ENCODE peak calls at places on chromosomes 5 and 9, in six cellular contexts. B is tibial nerve, U is cardiac muscle cell, E is transverse colon, P is fibroblast of pulmonary artery, R is heart left ventricle. Q is an unnamed sample.

GRCh38 chr9:7042124-7042523 is 284.4 kb downstream of the KDM4C start:
- DNase-seq in B (no peak), U (no peak), E (no peak), P (no peak), R (no peak), Q (no peak)

GRCh38 chr5:97046270-97046982 is 96.0 kb downstream of the LIX1 start:
- DNase-seq in B (no peak), U (no peak), E (no peak), P (peak; percentile 32), R (no peak), Q (no peak)

GRCh38 chr5:124707516-124707915 is 38.9 kb downstream of the ZNF608 start:
- DNase-seq in B (no peak), U (no peak), E (no peak), P (no peak), R (no peak), Q (no peak)

GRCh38 chr5:10586008-10586407 is 22.1 kb downstream of the ANKRD33B start:
- DNase-seq in B (no peak), U (no peak), E (no peak), P (no peak), R (no peak), Q (no peak)

GRCh38 chr5:66307647-66308257 is 163.7 kb downstream of the SREK1 start:
- DNase-seq in B (no peak), U (peak; percentile 80), E (no peak), P (peak; percentile 87), R (no peak), Q (peak; percentile 64)

GRCh38 chr5:143170104-143170503 is 233.4 kb downstream of the NR3C1 start:
- DNase-seq in B (no peak), U (no peak), E (no peak), P (no peak), R (no peak), Q (no peak)

GRCh38 chr5:96288845-96289185 is 144.2 kb downstream of the PCSK1 start:
- DNase-seq in B (no peak), U (no peak), E (no peak), P (peak; percentile 72), R (no peak), Q (no peak)

GRCh38 chr5:1754531-1755220 is 45.0 kb downstream of the MRPL36 start:
- DNase-seq in B (peak; percentile 9), U (no peak), E (peak; percentile 5), P (no peak), R (peak; percentile 23), Q (no peak)

GRCh38 chr9:120919639-120920494 is 6.7 kb downstream of the TRAF1 start:
- DNase-seq in B (peak; percentile 63), U (no peak), E (no peak), P (no peak), R (no peak), Q (no peak)

GRCh38 chr9:130029591-130029990 is 13.4 kb downstream of the FNBP1 start:
- DNase-seq in B (no peak), U (no peak), E (no peak), P (no peak), R (no peak), Q (no peak)

GRCh38 chr9:130030821-130031481 is 12.0 kb downstream of the FNBP1 start:
- DNase-seq in B (no peak), U (no peak), E (no peak), P (no peak), R (no peak), Q (peak; percentile 36)

GRCh38 chr9:130036099-130036498 is 6.9 kb downstream of the FNBP1 start:
- DNase-seq in B (no peak), U (no peak), E (no peak), P (peak; percentile 44), R (no peak), Q (no peak)

GRCh38 chr9:130039504-130040147 is 3.4 kb downstream of the FNBP1 start:
- DNase-seq in B (no peak), U (no peak), E (no peak), P (no peak), R (no peak), Q (peak; percentile 67)

DNA sequence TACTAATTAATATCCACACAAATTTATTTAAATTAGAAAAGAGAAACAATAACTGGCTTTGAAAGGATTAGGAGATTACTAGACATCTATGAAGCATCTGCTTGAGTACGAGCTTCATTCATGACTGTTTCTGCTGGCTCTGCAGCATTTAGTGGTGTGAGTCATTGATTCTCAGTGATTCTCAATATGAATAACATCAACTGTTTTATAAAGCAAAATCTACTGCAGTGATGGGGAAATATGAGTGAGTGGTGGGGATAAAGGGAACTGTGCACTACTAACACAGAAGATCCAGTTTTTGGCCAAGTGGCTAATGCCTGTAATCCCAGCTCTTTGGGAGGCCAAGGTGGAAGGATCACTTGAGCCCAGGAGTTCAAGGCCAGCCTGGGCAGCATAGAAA is 8.4 kb downstream of the FNBP1 start:
- DNase-seq in B (no peak), U (no peak), E (no peak), P (peak; percentile 72), R (no peak), Q (no peak)
- H3K4me3 ChIP-seq in B (no peak overlapping the region), U (no peak overlapping the region), E (no peak overlapping the region), P (no peak overlapping the region), R (no peak overlapping the region), Q (no peak overlapping the region)

DNA sequence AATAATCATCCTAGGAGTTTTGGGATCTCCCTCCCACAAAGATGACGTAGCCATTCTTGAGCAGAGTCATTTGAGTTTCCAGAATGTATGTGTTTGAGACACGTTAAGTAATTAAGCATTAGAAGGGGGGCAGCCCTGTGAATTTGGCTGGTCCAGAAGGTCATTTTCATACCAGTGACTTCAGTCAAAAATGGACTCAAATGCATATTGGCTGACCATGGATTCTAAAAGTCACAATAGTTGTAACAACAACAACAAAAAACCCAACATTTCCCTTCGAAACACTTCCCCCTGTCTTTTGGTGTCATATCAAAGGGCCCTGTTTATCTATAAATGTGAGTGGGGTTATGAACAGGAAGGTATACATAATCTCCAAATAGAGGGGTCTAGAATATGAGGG is 1.3 kb upstream of the PTCH1 start:
- DNase-seq in B (no peak), U (no peak), E (no peak), P (no peak), R (no peak), Q (no peak)
- H3K4me3 ChIP-seq in B (no peak overlapping the region), U (no peak overlapping the region), E (no peak overlapping the region), P (no peak overlapping the region), R (no peak overlapping the region), Q (no peak overlapping the region)

GRCh38 chr5:141649056-141649688 is 2.0 kb downstream of the FCHSD1 start:
- DNase-seq in B (no peak), U (no peak), E (no peak), P (no peak), R (no peak), Q (no peak)

GRCh38 chr5:141650851-141651727 is at the start of gene FCHSD1:
- DNase-seq in B (peak; percentile 85), U (peak; percentile 89), E (peak; percentile 94), P (peak; percentile 79), R (peak; percentile 94), Q (no peak)

GRCh38 chr5:141649972-141650371 is 1.2 kb downstream of the FCHSD1 start:
- DNase-seq in B (no peak), U (no peak), E (no peak), P (no peak), R (no peak), Q (no peak)

GRCh38 chr5:141654298-141654697 is 3.1 kb upstream of the FCHSD1 start:
- DNase-seq in B (no peak), U (no peak), E (no peak), P (peak; percentile 43), R (no peak), Q (no peak)

DNA sequence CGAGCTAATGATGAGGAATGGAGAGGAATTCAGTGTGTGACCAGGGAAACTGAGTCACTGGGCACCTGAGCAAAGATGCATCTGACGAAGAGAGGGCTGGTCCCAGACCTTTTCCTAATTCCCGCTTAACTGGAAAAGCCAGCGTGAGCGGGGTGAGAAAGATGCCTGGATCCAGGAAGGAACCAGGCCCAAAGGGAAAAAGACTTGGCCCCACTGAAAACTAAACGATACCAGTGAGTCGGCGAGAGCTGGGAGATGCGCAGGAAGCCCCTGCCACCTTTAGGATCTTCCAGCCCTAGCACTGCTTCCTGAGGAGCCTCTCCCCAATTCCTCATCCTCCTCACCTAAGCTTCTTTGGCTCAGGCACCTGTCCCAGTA is 499 bp upstream of the FCHSD1 start:
- DNase-seq in B (no peak), U (no peak), E (no peak), P (no peak), R (no peak), Q (no peak)
- H3K4me3 ChIP-seq in B (peak overlapping the region; percentile 61), U (peak overlapping the region; percentile 47), E (peak overlapping the region; percentile 65), P (peak overlapping the region; percentile 84), R (peak overlapping the region; percentile 56), Q (no peak overlapping the region)

DNA sequence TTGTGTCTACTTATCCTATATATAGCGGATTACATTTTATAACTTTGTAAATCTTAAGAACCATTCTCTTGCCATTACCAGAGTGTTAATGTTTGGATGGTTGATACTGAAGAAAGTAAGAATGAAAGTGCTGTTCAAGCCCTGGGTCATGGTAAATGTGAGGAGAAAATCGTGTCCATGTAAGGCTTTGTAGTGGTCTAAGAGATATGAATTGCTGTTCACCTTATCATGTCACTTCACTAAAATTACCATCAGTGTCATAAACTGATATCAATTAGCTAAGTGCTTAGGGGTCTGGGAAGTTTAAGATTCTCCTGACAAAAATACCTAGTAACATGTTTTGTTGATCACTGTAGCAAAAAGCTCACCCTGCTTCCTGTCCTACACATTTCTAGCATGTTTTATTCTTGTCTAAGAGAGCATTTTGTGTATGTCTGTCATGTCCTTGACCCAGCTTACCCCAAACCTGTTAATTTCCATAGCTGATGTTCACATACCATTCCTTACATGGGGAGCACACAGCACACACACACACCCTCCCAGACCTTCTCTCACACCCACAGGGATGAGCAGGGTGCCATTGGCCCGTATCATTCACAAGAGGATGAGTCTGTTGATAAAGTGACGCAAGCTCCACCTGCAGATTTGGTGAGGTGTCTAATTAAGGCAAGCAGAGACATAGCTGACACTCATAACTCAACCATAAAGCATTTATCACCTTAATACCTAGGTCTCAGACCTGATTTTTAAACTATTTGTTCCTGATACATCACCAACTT is 125.1 kb upstream of the PAM start:
- DNase-seq in B (no peak), U (peak; percentile 5), E (no peak), P (no peak), R (no peak), Q (no peak)
- H3K4me3 ChIP-seq in B (no peak overlapping the region), U (no peak overlapping the region), E (no peak overlapping the region), P (no peak overlapping the region), R (no peak overlapping the region), Q (no peak overlapping the region)

GRCh38 chr5:100780376-100780870 is 122.7 kb downstream of the ST8SIA4 start:
- DNase-seq in B (no peak), U (no peak), E (no peak), P (no peak), R (no peak), Q (peak; percentile 26)
- H3K4me3 ChIP-seq in B (no peak overlapping the region), U (no peak overlapping the region), E (no peak overlapping the region), P (no peak overlapping the region), R (no peak overlapping the region), Q (no peak overlapping the region)

GRCh38 chr5:14676320-14676719 is 11.8 kb downstream of the OTULIN start:
- DNase-seq in B (no peak), U (no peak), E (no peak), P (peak; percentile 31), R (no peak), Q (no peak)
- H3K4me3 ChIP-seq in B (no peak overlapping the region), U (no peak overlapping the region), E (no peak overlapping the region), P (no peak overlapping the region), R (peak overlapping the region; percentile 1), Q (peak overlapping the region; percentile 13)

DNA sequence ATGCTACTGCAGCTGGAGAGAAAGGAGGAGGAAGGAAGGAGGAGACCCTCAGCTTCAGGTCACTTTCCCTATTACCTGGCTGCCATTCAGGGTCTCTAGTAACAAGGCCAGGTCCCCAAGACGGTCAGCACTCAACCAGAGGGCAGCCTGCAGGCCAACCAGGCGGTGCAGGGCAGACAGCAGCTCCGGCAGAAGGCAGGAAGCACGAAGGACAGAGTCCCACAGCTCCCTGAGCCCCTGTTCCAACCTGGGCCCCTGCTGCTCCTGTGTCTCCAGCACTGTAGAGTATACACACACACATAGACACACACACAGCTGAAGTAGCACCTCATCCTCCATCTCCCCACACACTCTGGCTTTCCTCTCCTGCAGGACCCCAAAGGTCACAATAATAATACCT is 1.7 kb downstream of the FANCG start:
- DNase-seq in B (no peak), U (no peak), E (no peak), P (no peak), R (no peak), Q (no peak)
- H3K4me3 ChIP-seq in B (no peak overlapping the region), U (no peak overlapping the region), E (no peak overlapping the region), P (no peak overlapping the region), R (no peak overlapping the region), Q (peak overlapping the region; percentile 96)